ENCODE peak calls at places on chromosomes 7 and 10, in seven cellular contexts. One of them, this sample, is unnamed. For H3K9me3, the result is how much of the 10 kb centered on the place peaks cover.

GRCh38 chr10:78656815-78657621 is 411.7 kb upstream of the ZMIZ1 start:
- DNase-seq in transverse colon: no peak
- DNase-seq in effector memory CD4-positive, alpha-beta T cell: no peak
- DNase-seq in CD8-positive, alpha-beta T cell: no peak
- DNase-seq in right cardiac atrium: peak
- DNase-seq in stomach: peak
- DNase-seq in tibial nerve: no peak
- DNase-seq in this sample: no peak

GRCh38 chr10:121340176-121340850 is 257.9 kb downstream of the FGFR2 start:
- DNase-seq in effector memory CD4-positive, alpha-beta T cell: no peak
- DNase-seq in CD8-positive, alpha-beta T cell: no peak
- DNase-seq in right cardiac atrium: no peak
- DNase-seq in stomach: no peak
- DNase-seq in tibial nerve: no peak
- DNase-seq in transverse colon: no peak
- DNase-seq in this sample: no peak

GRCh38 chr7:12257582-12257981 is 46.5 kb downstream of the TMEM106B start:
- DNase-seq in transverse colon: no peak
- DNase-seq in stomach: no peak
- DNase-seq in effector memory CD4-positive, alpha-beta T cell: no peak
- DNase-seq in CD8-positive, alpha-beta T cell: no peak
- DNase-seq in tibial nerve: no peak
- DNase-seq in right cardiac atrium: no peak
- DNase-seq in this sample: no peak

GRCh38 chr7:40243076-40243475 is 108.3 kb downstream of the SUGCT start:
- DNase-seq in stomach: no peak
- DNase-seq in right cardiac atrium: no peak
- DNase-seq in CD8-positive, alpha-beta T cell: no peak
- DNase-seq in tibial nerve: no peak
- DNase-seq in effector memory CD4-positive, alpha-beta T cell: no peak
- DNase-seq in transverse colon: no peak
- DNase-seq in this sample: no peak

GRCh38 chr7:143216151-143216550 is 5.7 kb upstream of the TAS2R40 start:
- DNase-seq in transverse colon: no peak
- DNase-seq in stomach: no peak
- DNase-seq in effector memory CD4-positive, alpha-beta T cell: no peak
- DNase-seq in tibial nerve: no peak
- DNase-seq in CD8-positive, alpha-beta T cell: no peak
- DNase-seq in right cardiac atrium: no peak
- DNase-seq in this sample: no peak

GRCh38 chr10:73899401-73899780 is 11.5 kb upstream of the PLAU start:
- DNase-seq in effector memory CD4-positive, alpha-beta T cell: no peak
- DNase-seq in tibial nerve: no peak
- DNase-seq in CD8-positive, alpha-beta T cell: no peak
- DNase-seq in right cardiac atrium: no peak
- DNase-seq in stomach: no peak
- DNase-seq in transverse colon: no peak
- DNase-seq in this sample: no peak

GRCh38 chr7:36277247-36277542 is 112.5 kb upstream of the ANLN start:
- DNase-seq in stomach: no peak
- DNase-seq in right cardiac atrium: no peak
- DNase-seq in effector memory CD4-positive, alpha-beta T cell: no peak
- DNase-seq in transverse colon: no peak
- DNase-seq in tibial nerve: no peak
- DNase-seq in CD8-positive, alpha-beta T cell: no peak
- DNase-seq in this sample: no peak

GRCh38 chr7:39073432-39073831 is 95.7 kb downstream of the POU6F2 start:
- DNase-seq in effector memory CD4-positive, alpha-beta T cell: no peak
- DNase-seq in tibial nerve: no peak
- DNase-seq in CD8-positive, alpha-beta T cell: no peak
- DNase-seq in transverse colon: no peak
- DNase-seq in stomach: no peak
- DNase-seq in right cardiac atrium: peak
- DNase-seq in this sample: no peak

GRCh38 chr10:118958984-118959916 is 70.3 kb upstream of the NANOS1 start:
- DNase-seq in stomach: peak
- DNase-seq in effector memory CD4-positive, alpha-beta T cell: no peak
- DNase-seq in CD8-positive, alpha-beta T cell: no peak
- DNase-seq in right cardiac atrium: peak
- DNase-seq in tibial nerve: peak
- DNase-seq in transverse colon: peak
- DNase-seq in this sample: no peak

GRCh38 chr7:138460649-138461607 is 869 bp downstream of the TRIM24 start:
- DNase-seq in effector memory CD4-positive, alpha-beta T cell: peak
- DNase-seq in stomach: peak
- DNase-seq in tibial nerve: no peak
- DNase-seq in right cardiac atrium: peak
- DNase-seq in CD8-positive, alpha-beta T cell: peak
- DNase-seq in transverse colon: peak
- DNase-seq in this sample: peak

GRCh38 chr10:24857001-24857695 is 95.3 kb downstream of the PRTFDC1 start:
- DNase-seq in tibial nerve: no peak
- DNase-seq in stomach: no peak
- DNase-seq in CD8-positive, alpha-beta T cell: no peak
- DNase-seq in right cardiac atrium: no peak
- DNase-seq in effector memory CD4-positive, alpha-beta T cell: no peak
- DNase-seq in transverse colon: no peak
- DNase-seq in this sample: no peak

GRCh38 chr7:55053651-55054226 is 34.9 kb downstream of the EGFR start:
- DNase-seq in effector memory CD4-positive, alpha-beta T cell: no peak
- DNase-seq in stomach: no peak
- DNase-seq in transverse colon: no peak
- DNase-seq in tibial nerve: no peak
- DNase-seq in right cardiac atrium: no peak
- DNase-seq in CD8-positive, alpha-beta T cell: no peak
- DNase-seq in this sample: no peak

GRCh38 chr10:133379152-133379800 is at the start of gene PAOX:
- DNase-seq in CD8-positive, alpha-beta T cell: no peak
- DNase-seq in tibial nerve: peak
- DNase-seq in right cardiac atrium: peak
- DNase-seq in effector memory CD4-positive, alpha-beta T cell: peak
- DNase-seq in stomach: peak
- DNase-seq in transverse colon: peak
- DNase-seq in this sample: peak

GRCh38 chr10:102342462-102342861 is 53.0 kb upstream of the NFKB2 start:
- DNase-seq in right cardiac atrium: no peak
- DNase-seq in effector memory CD4-positive, alpha-beta T cell: no peak
- DNase-seq in stomach: peak
- DNase-seq in tibial nerve: no peak
- DNase-seq in transverse colon: no peak
- DNase-seq in CD8-positive, alpha-beta T cell: no peak
- DNase-seq in this sample: no peak

GRCh38 chr10:74896788-74897527 is 70.6 kb downstream of the KAT6B start:
- DNase-seq in tibial nerve: no peak
- DNase-seq in CD8-positive, alpha-beta T cell: no peak
- DNase-seq in transverse colon: no peak
- DNase-seq in right cardiac atrium: no peak
- DNase-seq in stomach: no peak
- DNase-seq in effector memory CD4-positive, alpha-beta T cell: no peak
- DNase-seq in this sample: no peak

GRCh38 chr10:108515821-108516220 is 1351.3 kb upstream of the SORCS1 start:
- DNase-seq in tibial nerve: no peak
- DNase-seq in transverse colon: no peak
- DNase-seq in CD8-positive, alpha-beta T cell: no peak
- DNase-seq in effector memory CD4-positive, alpha-beta T cell: no peak
- DNase-seq in stomach: no peak
- DNase-seq in right cardiac atrium: no peak
- DNase-seq in this sample: no peak
- H3K9me3 ChIP-seq in tibial nerve: under half
- H3K9me3 ChIP-seq in transverse colon: under half
- H3K9me3 ChIP-seq in CD8-positive, alpha-beta T cell: under half
- H3K9me3 ChIP-seq in effector memory CD4-positive, alpha-beta T cell: under half
- H3K9me3 ChIP-seq in stomach: under half
- H3K9me3 ChIP-seq in right cardiac atrium: under half
- H3K9me3 ChIP-seq in this sample: under half

GRCh38 chr7:63925626-63926460 is 72.8 kb upstream of the ZNF722 start:
- DNase-seq in effector memory CD4-positive, alpha-beta T cell: peak
- DNase-seq in transverse colon: peak
- DNase-seq in right cardiac atrium: peak
- DNase-seq in stomach: peak
- DNase-seq in CD8-positive, alpha-beta T cell: peak
- DNase-seq in tibial nerve: peak
- DNase-seq in this sample: peak
- H3K9me3 ChIP-seq in effector memory CD4-positive, alpha-beta T cell: under half
- H3K9me3 ChIP-seq in transverse colon: under half
- H3K9me3 ChIP-seq in right cardiac atrium: under half
- H3K9me3 ChIP-seq in stomach: under half
- H3K9me3 ChIP-seq in CD8-positive, alpha-beta T cell: under half
- H3K9me3 ChIP-seq in tibial nerve: under half
- H3K9me3 ChIP-seq in this sample: under half

DNA sequence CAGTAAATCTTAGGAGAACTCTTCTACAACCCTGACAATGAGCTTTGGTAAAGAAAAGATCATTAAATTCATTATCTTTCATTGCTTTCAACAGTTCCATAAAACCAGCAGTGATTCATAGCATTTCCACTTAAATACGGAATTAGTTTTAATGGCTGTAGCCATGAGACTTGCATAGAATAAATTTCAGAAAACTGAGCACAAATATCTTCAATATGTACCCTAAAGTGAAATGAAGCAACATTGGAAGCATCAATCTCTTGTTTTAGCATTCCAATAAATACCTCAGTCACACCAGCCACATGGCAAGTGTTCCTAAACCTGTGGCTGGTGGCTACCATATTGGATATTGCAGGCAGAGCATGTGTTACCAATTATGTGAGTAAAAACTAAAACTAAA is 3.6 kb upstream of the RARRES2 start:
- DNase-seq in tibial nerve: no peak
- DNase-seq in right cardiac atrium: no peak
- DNase-seq in effector memory CD4-positive, alpha-beta T cell: no peak
- DNase-seq in CD8-positive, alpha-beta T cell: no peak
- DNase-seq in transverse colon: no peak
- DNase-seq in stomach: no peak
- DNase-seq in this sample: no peak
- H3K9me3 ChIP-seq in tibial nerve: under half
- H3K9me3 ChIP-seq in right cardiac atrium: under half
- H3K9me3 ChIP-seq in effector memory CD4-positive, alpha-beta T cell: under half
- H3K9me3 ChIP-seq in CD8-positive, alpha-beta T cell: under half
- H3K9me3 ChIP-seq in transverse colon: under half
- H3K9me3 ChIP-seq in stomach: under half
- H3K9me3 ChIP-seq in this sample: under half

GRCh38 chr10:1380075-1380793 is 324.0 kb downstream of the WDR37 start:
- DNase-seq in transverse colon: no peak
- DNase-seq in stomach: peak
- DNase-seq in CD8-positive, alpha-beta T cell: no peak
- DNase-seq in effector memory CD4-positive, alpha-beta T cell: no peak
- DNase-seq in right cardiac atrium: no peak
- DNase-seq in tibial nerve: no peak
- DNase-seq in this sample: no peak
- H3K9me3 ChIP-seq in transverse colon: under half
- H3K9me3 ChIP-seq in stomach: under half
- H3K9me3 ChIP-seq in CD8-positive, alpha-beta T cell: under half
- H3K9me3 ChIP-seq in effector memory CD4-positive, alpha-beta T cell: under half
- H3K9me3 ChIP-seq in right cardiac atrium: under half
- H3K9me3 ChIP-seq in tibial nerve: under half
- H3K9me3 ChIP-seq in this sample: under half

GRCh38 chr10:82041018-82041417 is 166.0 kb downstream of the NRG3 start:
- DNase-seq in CD8-positive, alpha-beta T cell: no peak
- DNase-seq in effector memory CD4-positive, alpha-beta T cell: no peak
- DNase-seq in transverse colon: no peak
- DNase-seq in right cardiac atrium: no peak
- DNase-seq in tibial nerve: no peak
- DNase-seq in stomach: no peak
- DNase-seq in this sample: no peak
- H3K9me3 ChIP-seq in CD8-positive, alpha-beta T cell: under half
- H3K9me3 ChIP-seq in effector memory CD4-positive, alpha-beta T cell: under half
- H3K9me3 ChIP-seq in transverse colon: under half
- H3K9me3 ChIP-seq in right cardiac atrium: under half
- H3K9me3 ChIP-seq in tibial nerve: under half
- H3K9me3 ChIP-seq in stomach: under half
- H3K9me3 ChIP-seq in this sample: under half

This sample was measured in T-helper 17 cell.